ENCODE peak calls at places on chromosomes 2 and 18, in eight cellular contexts. C is endodermal cell, Y is GM23338, Q is H9, Z is keratinocyte, X is adrenal gland, H is mammary epithelial cell, E is A549. S is an unnamed sample.

GRCh38 chr2:44233450-44234128 is 41.7 kb upstream of the SLC3A1 start:
- DNase-seq in C (no peak), Y (peak), Q (no peak), Z (no peak), X (no peak), H (peak), E (peak), S (no peak)

GRCh38 chr18:68024716-68025115 is 508.2 kb upstream of the DSEL start:
- DNase-seq in C (no peak), Y (no peak), Q (no peak), Z (no peak), X (no peak), H (no peak), E (no peak), S (no peak)

GRCh38 chr18:63518178-63519012 is 23.8 kb upstream of the SERPINB12 start:
- DNase-seq in C (peak), Y (peak), Q (peak), Z (no peak), X (peak), H (peak), E (peak), S (peak)

GRCh38 chr2:70935468-70936164 is at the start of gene ATP6V1B1:
- DNase-seq in C (peak), Y (peak), Q (peak), Z (no peak), X (no peak), H (no peak), E (no peak), S (peak)

GRCh38 chr18:7601936-7602335 is 34.8 kb downstream of the PTPRM start:
- DNase-seq in C (no peak), Y (no peak), Q (no peak), Z (no peak), X (no peak), H (no peak), E (no peak), S (no peak)

GRCh38 chr2:61770298-61770697 is 83.6 kb downstream of the FAM161A start:
- DNase-seq in C (no peak), Y (no peak), Q (no peak), Z (no peak), X (no peak), H (peak), E (peak), S (no peak)

GRCh38 chr2:233023761-233024410 is 8.6 kb upstream of the NEU2 start:
- DNase-seq in C (no peak), Y (no peak), Q (no peak), Z (no peak), X (no peak), H (no peak), E (no peak), S (no peak)

GRCh38 chr2:239298126-239298804 is 102.6 kb downstream of the HDAC4 start:
- DNase-seq in C (peak), Y (no peak), Q (no peak), Z (no peak), X (no peak), H (no peak), E (no peak), S (no peak)

GRCh38 chr2:3620834-3621233 is 25.9 kb downstream of the COLEC11 start:
- DNase-seq in C (no peak), Y (no peak), Q (no peak), Z (peak), X (no peak), H (peak), E (no peak), S (no peak)

GRCh38 chr2:198203306-198203705 is 398.9 kb downstream of the PLCL1 start:
- DNase-seq in C (no peak), Y (no peak), Q (no peak), Z (no peak), X (no peak), H (peak), E (no peak), S (no peak)

GRCh38 chr18:37502036-37502435 is 63.6 kb downstream of the CELF4 start:
- DNase-seq in C (no peak), Y (no peak), Q (no peak), Z (no peak), X (no peak), H (no peak), E (no peak), S (no peak)

GRCh38 chr2:204282525-204282924 is 262.8 kb upstream of the PARD3B start:
- DNase-seq in C (peak), Y (peak), Q (peak), Z (no peak), X (no peak), H (peak), E (peak), S (no peak)

GRCh38 chr18:58213445-58213844 is 169.4 kb downstream of the NEDD4L start:
- DNase-seq in C (no peak), Y (no peak), Q (no peak), Z (no peak), X (no peak), H (peak), E (no peak), S (no peak)

GRCh38 chr18:57780318-57781127 is 22.6 kb downstream of the ATP8B1 start:
- DNase-seq in C (no peak), Y (no peak), Q (no peak), Z (no peak), X (no peak), H (peak), E (peak), S (no peak)

GRCh38 chr18:9081940-9082339 is 20.6 kb upstream of the NDUFV2 start:
- DNase-seq in C (no peak), Y (no peak), Q (no peak), Z (no peak), X (no peak), H (no peak), E (no peak), S (no peak)

GRCh38 chr2:239927424-239927981 is 97.6 kb downstream of the NDUFA10 start:
- DNase-seq in C (peak), Y (no peak), Q (peak), Z (no peak), X (peak), H (peak), E (peak), S (peak)

GRCh38 chr18:2571200-2572143 is at the start of the genes METTL4 and NDC80:
- DNase-seq in C (peak), Y (peak), Q (peak), Z (peak), X (peak), H (peak), E (peak), S (peak)

GRCh38 chr2:239177908-239178307 is 222.9 kb downstream of the HDAC4 start:
- DNase-seq in C (peak), Y (no peak), Q (no peak), Z (no peak), X (peak), H (no peak), E (no peak), S (no peak)

GRCh38 chr18:9337875-9338274 is 3.3 kb downstream of the TWSG1 start:
- DNase-seq in C (no peak), Y (no peak), Q (no peak), Z (no peak), X (no peak), H (peak), E (no peak), S (no peak)

GRCh38 chr2:23384551-23385349 is at the start of gene KLHL29:
- DNase-seq in C (peak), Y (peak), Q (peak), Z (no peak), X (peak), H (peak), E (peak), S (peak)

GRCh38 chr2:236169741-236170654 is 1.8 kb upstream of the GBX2 start:
- DNase-seq in C (peak), Y (peak), Q (no peak), Z (no peak), X (no peak), H (no peak), E (no peak), S (no peak)

GRCh38 chr2:226656367-226656766 is 143.3 kb downstream of the IRS1 start:
- DNase-seq in C (no peak), Y (no peak), Q (no peak), Z (no peak), X (no peak), H (no peak), E (peak), S (no peak)

GRCh38 chr2:226657340-226658053 is 142.1 kb downstream of the IRS1 start:
- DNase-seq in C (no peak), Y (no peak), Q (no peak), Z (no peak), X (no peak), H (no peak), E (no peak), S (no peak)

GRCh38 chr2:226658555-226658954 is 141.1 kb downstream of the IRS1 start:
- DNase-seq in C (no peak), Y (no peak), Q (no peak), Z (no peak), X (no peak), H (peak), E (no peak), S (no peak)

GRCh38 chr2:226652983-226653765 is 146.4 kb downstream of the IRS1 start:
- DNase-seq in C (no peak), Y (no peak), Q (no peak), Z (no peak), X (no peak), H (no peak), E (no peak), S (no peak)

DNA sequence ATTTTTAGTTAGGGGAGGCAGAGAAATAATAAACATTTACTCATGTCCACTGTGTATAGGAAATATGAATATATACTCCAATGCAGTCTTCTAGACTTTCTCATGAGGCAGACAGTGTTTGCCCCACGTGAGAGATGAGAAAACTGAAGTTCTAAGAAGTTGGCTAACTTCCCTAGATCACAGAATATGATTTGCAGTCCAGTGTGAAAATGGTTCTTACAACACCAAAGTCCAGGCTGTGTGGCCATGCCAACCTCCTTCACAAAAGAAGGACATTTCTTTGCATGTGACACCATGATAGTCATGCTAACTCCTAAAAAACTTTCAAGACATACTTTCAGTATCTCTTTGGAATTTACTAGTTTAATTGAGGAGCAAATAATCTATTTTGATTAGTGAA is 143.7 kb downstream of the IRS1 start:
- DNase-seq in C (no peak), Y (no peak), Q (no peak), Z (no peak), X (peak), H (no peak), E (peak), S (no peak)
- H3K27ac ChIP-seq in C (no peak), Y (no peak), Q (no peak), Z (no peak), X (no peak), H (no peak), E (peak), S (no peak)

GRCh38 chr2:157793053-157793612 is 83.0 kb downstream of the ACVR1 start:
- DNase-seq in C (no peak), Y (no peak), Q (no peak), Z (no peak), X (no peak), H (no peak), E (no peak), S (no peak)
- TF ChIP-seq CTCF in C (peak), Y (no peak), Q (peak), Z (peak), X (no peak), H (peak), E (no peak), S (no peak)

GRCh38 chr2:54891901-54892300 is 158.3 kb downstream of the RTN4 start:
- DNase-seq in C (no peak), Y (no peak), Q (no peak), Z (no peak), X (no peak), H (no peak), E (no peak), S (no peak)

GRCh38 chr2:54889053-54889452 is 161.2 kb downstream of the RTN4 start:
- DNase-seq in C (no peak), Y (no peak), Q (no peak), Z (no peak), X (no peak), H (no peak), E (no peak), S (no peak)

GRCh38 chr2:54888146-54888545 is 162.1 kb downstream of the RTN4 start:
- DNase-seq in C (no peak), Y (no peak), Q (no peak), Z (no peak), X (no peak), H (no peak), E (no peak), S (no peak)
- H3K27ac ChIP-seq in C (no peak), Y (no peak), Q (no peak), Z (no peak), X (no peak), H (no peak), E (no peak), S (no peak)

GRCh38 chr2:134399096-134399495 is 145.2 kb downstream of the MGAT5 start:
- DNase-seq in C (no peak), Y (peak), Q (no peak), Z (no peak), X (no peak), H (no peak), E (no peak), S (no peak)
- TF ChIP-seq CTCF in C (no peak), Y (no peak), Q (no peak), Z (no peak), X (no peak), H (no peak), E (no peak), S (no peak)

DNA sequence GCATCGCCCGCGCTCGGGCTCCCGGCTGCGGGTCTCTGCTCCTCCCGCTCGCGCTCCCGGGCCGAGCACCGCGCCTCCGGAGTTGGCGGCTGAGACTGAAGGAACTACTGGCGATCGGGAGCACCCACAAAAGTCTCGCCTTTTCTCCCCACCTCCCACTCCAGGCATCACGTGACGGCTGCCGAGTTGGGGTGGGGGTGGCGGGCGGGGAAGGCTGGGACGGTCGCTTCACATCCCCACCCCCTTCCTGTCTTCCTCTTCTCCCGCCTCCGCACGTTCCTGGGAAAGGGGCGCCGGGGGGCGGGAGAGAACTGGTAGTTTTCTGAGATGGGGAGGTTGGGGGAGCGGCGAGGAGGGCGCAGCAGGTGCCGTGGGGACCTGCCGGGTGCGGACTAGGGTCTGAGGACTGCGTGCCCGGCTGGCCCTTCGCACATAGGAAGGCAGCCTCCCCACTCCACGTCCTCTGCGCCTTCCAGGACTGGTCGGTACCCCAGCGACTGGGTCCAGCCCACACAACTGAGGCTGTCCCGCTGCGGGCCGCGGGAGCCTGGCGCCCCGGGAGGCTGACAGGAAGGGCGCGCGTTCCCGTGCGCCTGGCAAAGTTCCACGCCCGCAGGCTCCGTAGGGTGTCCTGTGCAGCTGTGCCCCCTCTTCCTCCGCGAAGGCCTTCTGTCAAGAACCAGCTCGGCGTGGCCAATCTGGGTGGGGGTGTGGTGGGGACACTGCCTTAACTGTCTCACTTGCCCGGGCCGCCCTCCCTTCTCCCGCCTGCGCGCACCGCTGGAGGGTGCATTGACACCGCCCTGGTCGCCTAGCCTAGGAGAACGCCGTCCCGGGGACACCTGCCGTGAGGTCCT is at the start of gene LYPD1:
- DNase-seq in C (no peak), Y (peak), Q (peak), Z (no peak), X (no peak), H (peak), E (peak), S (no peak)
- H3K27ac ChIP-seq in C (peak), Y (no peak), Q (no peak), Z (no peak), X (peak), H (no peak), E (peak), S (no peak)

GRCh38 chr2:223464071-223464470 is 138.1 kb downstream of the SCG2 start:
- DNase-seq in C (no peak), Y (no peak), Q (no peak), Z (no peak), X (no peak), H (no peak), E (no peak), S (no peak)

GRCh38 chr2:223457301-223457700 is 144.9 kb downstream of the SCG2 start:
- DNase-seq in C (no peak), Y (no peak), Q (no peak), Z (no peak), X (no peak), H (no peak), E (no peak), S (no peak)

GRCh38 chr2:223460774-223461211 is 141.4 kb downstream of the SCG2 start:
- DNase-seq in C (no peak), Y (no peak), Q (no peak), Z (peak), X (no peak), H (peak), E (peak), S (no peak)

GRCh38 chr2:223459328-223459939 is 142.7 kb downstream of the SCG2 start:
- DNase-seq in C (no peak), Y (peak), Q (no peak), Z (no peak), X (no peak), H (peak), E (peak), S (no peak)
- TF ChIP-seq CTCF in C (peak), Y (no peak), Q (peak), Z (peak), X (peak), H (peak), E (peak), S (no peak)

GRCh38 chr2:105376010-105376409 is 22.8 kb downstream of the FHL2 start:
- DNase-seq in C (no peak), Y (no peak), Q (no peak), Z (no peak), X (no peak), H (no peak), E (no peak), S (no peak)

GRCh38 chr2:105378276-105378840 is 20.5 kb downstream of the FHL2 start:
- DNase-seq in C (no peak), Y (no peak), Q (no peak), Z (no peak), X (no peak), H (peak), E (no peak), S (no peak)

GRCh38 chr2:105378921-105379383 is 19.9 kb downstream of the FHL2 start:
- DNase-seq in C (no peak), Y (no peak), Q (no peak), Z (no peak), X (no peak), H (no peak), E (no peak), S (no peak)

GRCh38 chr2:105376789-105377231 is 22.0 kb downstream of the FHL2 start:
- DNase-seq in C (no peak), Y (no peak), Q (no peak), Z (no peak), X (no peak), H (peak), E (no peak), S (no peak)

GRCh38 chr2:105377871-105378270 is 21.0 kb downstream of the FHL2 start:
- DNase-seq in C (no peak), Y (no peak), Q (no peak), Z (no peak), X (no peak), H (no peak), E (no peak), S (no peak)
- H3K27ac ChIP-seq in C (no peak), Y (no peak), Q (no peak), Z (peak), X (peak), H (no peak), E (no peak), S (no peak)

GRCh38 chr2:42905341-42906114 is 113.1 kb upstream of the HAAO start:
- DNase-seq in C (peak), Y (peak), Q (no peak), Z (no peak), X (no peak), H (no peak), E (no peak), S (peak)
- TF ChIP-seq CTCF in C (peak), Y (peak), Q (no peak), Z (no peak), X (no peak), H (no peak), E (no peak), S (peak)

DNA sequence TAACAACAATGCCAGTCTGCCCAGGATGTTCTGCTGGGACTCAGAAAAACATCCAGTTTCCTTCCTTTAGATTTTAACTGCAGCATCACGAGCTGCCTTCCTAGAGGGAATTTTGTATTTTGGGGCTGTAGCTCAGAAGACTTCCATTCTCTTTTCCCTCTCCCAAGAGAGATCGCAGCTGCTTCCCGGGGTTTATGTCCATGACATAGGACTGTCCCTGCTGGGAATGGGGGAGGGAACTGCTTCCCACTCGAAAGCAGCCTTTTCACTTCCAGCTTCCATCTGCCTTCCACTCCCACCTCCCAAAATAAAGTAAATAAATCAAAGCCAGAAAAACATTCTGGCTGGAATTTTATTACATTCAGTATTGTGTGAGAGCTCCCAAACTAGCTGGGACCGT is 52.4 kb downstream of the LIMS1 start:
- DNase-seq in C (no peak), Y (no peak), Q (no peak), Z (no peak), X (no peak), H (no peak), E (no peak), S (no peak)
- H3K27ac ChIP-seq in C (no peak), Y (no peak), Q (no peak), Z (peak), X (peak), H (peak), E (peak), S (no peak)

S was measured in WERI-Rb-1.